ENCODE peak calls at places on chromosomes 7 and 10, in seven cellular contexts. Y, I, X, F, J, T and W are unnamed samples.

GRCh38 chr7:66238712-66239466 is 33.8 kb downstream of the TPST1 start:
- DNase-seq in X (no peak), J (no peak), I (no peak), T (no peak), F (no peak), Y (no peak), W (no peak)

GRCh38 chr10:24209946-24210491 is 1.1 kb downstream of the KIAA1217 start:
- DNase-seq in X (no peak), J (peak), T (peak), I (peak), F (peak), Y (peak), W (no peak)

GRCh38 chr10:133236411-133237240 is 1.0 kb upstream of the VENTX start:
- DNase-seq in I (no peak), F (no peak), Y (no peak), J (no peak), T (no peak), X (peak), W (no peak)

GRCh38 chr10:42941790-42942189 is 135.1 kb upstream of the RET start:
- DNase-seq in J (no peak), F (no peak), X (no peak), Y (no peak), I (no peak), T (no peak), W (no peak)

GRCh38 chr10:14200645-14201534 is 129.8 kb downstream of the FRMD4A start:
- DNase-seq in T (no peak), Y (no peak), X (peak), F (no peak), J (no peak), I (no peak), W (no peak)

GRCh38 chr10:29022513-29022912 is 266.4 kb upstream of the LYZL1 start:
- DNase-seq in Y (no peak), J (no peak), F (no peak), I (no peak), X (no peak), T (no peak), W (no peak)

GRCh38 chr10:75496191-75496567 is 64.8 kb downstream of the LRMDA start:
- DNase-seq in T (no peak), I (no peak), J (no peak), Y (no peak), X (no peak), F (no peak), W (no peak)

GRCh38 chr7:47252706-47253105 is 329.2 kb downstream of the TNS3 start:
- DNase-seq in I (no peak), F (no peak), X (no peak), J (no peak), Y (no peak), T (no peak), W (no peak)

GRCh38 chr10:48614481-48615383 is 9.9 kb upstream of the ARHGAP22 start:
- DNase-seq in F (no peak), X (no peak), J (no peak), Y (no peak), T (peak), I (no peak), W (no peak)

GRCh38 chr7:111438369-111439289 is 123.7 kb downstream of the IMMP2L start:
- DNase-seq in T (peak), Y (no peak), X (peak), F (no peak), J (no peak), I (peak), W (no peak)

GRCh38 chr7:41491752-41492405 is 211.0 kb downstream of the INHBA start:
- DNase-seq in T (no peak), F (no peak), J (no peak), X (no peak), I (no peak), Y (no peak), W (no peak)

GRCh38 chr7:56229631-56230030 is 113.4 kb upstream of the NUPR2 start:
- DNase-seq in J (no peak), I (no peak), F (no peak), T (no peak), Y (no peak), X (no peak), W (no peak)

GRCh38 chr7:3092468-3092867 is 48.8 kb upstream of the CARD11 start:
- DNase-seq in X (no peak), F (no peak), I (no peak), J (peak), Y (no peak), T (no peak), W (peak)

GRCh38 chr10:63133787-63134557 is 844 bp downstream of the NRBF2 start:
- DNase-seq in Y (no peak), F (no peak), I (peak), T (peak), X (peak), J (no peak), W (no peak)